ENCODE peak calls at places on chromosomes 7 and 10, in nine cellular contexts. G is astrocyte; S is thoracic aorta; J is glutamatergic neuron; Z is progenitor cell of endocrine pancreas; U is activated CD8-positive, alpha-beta T cell treated with anti-CD3 and anti-CD28 coated beads for 36 hours; O is Calu3; R is uterus; V is RWPE1. I is an unnamed sample.

GRCh38 chr7:100612730-100613446 is 548 bp downstream of the MOSPD3 start:
- DNase-seq in R (no peak), U (peak), J (peak), G (no peak), V (no peak), O (no peak), S (no peak), Z (peak), I (no peak)

GRCh38 chr7:113216038-113216437 is 97.7 kb upstream of the SMIM30 start:
- DNase-seq in O (no peak), J (no peak), R (no peak), S (no peak), G (no peak), Z (no peak), U (no peak), V (no peak), I (no peak)

GRCh38 chr7:41508755-41509154 is 194.1 kb downstream of the INHBA start:
- DNase-seq in G (no peak), O (no peak), S (no peak), R (no peak), Z (no peak), V (no peak), J (no peak), U (no peak), I (no peak)

GRCh38 chr10:11886138-11886474 is 63.0 kb downstream of the PROSER2 start:
- DNase-seq in O (no peak), J (no peak), G (no peak), V (no peak), U (no peak), R (no peak), Z (no peak), S (no peak), I (no peak)

GRCh38 chr7:68309806-68310205 is 1288.5 kb upstream of the AUTS2 start:
- DNase-seq in J (no peak), G (peak), Z (no peak), V (no peak), S (no peak), U (no peak), R (no peak), O (no peak), I (no peak)

GRCh38 chr10:79463578-79464496 is 18.4 kb upstream of the ZCCHC24 start:
- DNase-seq in O (no peak), U (no peak), Z (no peak), G (no peak), V (no peak), R (no peak), J (no peak), S (no peak), I (no peak)

GRCh38 chr7:130334274-130334673 is 10.3 kb upstream of the CPA5 start:
- DNase-seq in S (no peak), R (peak), J (no peak), G (no peak), Z (no peak), U (no peak), O (no peak), V (no peak), I (no peak)

GRCh38 chr10:80468002-80468401 is 13.9 kb downstream of the TSPAN14 start:
- DNase-seq in G (no peak), V (no peak), R (peak), J (peak), S (no peak), O (no peak), U (peak), Z (no peak), I (no peak)

GRCh38 chr7:30722671-30723070 is 29.3 kb upstream of the INMT start:
- DNase-seq in O (no peak), S (no peak), V (no peak), Z (no peak), J (no peak), U (no peak), G (no peak), R (no peak), I (no peak)

GRCh38 chr7:75915416-75916156 is 631 bp downstream of the POR start:
- DNase-seq in V (no peak), O (no peak), R (peak), U (peak), S (no peak), J (no peak), Z (no peak), G (no peak), I (peak)

GRCh38 chr7:132687981-132688383 is 111.7 kb upstream of the PLXNA4 start:
- DNase-seq in J (peak), Z (no peak), S (no peak), U (no peak), R (no peak), V (no peak), G (no peak), O (no peak), I (no peak)

GRCh38 chr7:159027803-159028455 is 116.7 kb downstream of the VIPR2 start:
- DNase-seq in J (no peak), S (no peak), U (no peak), Z (no peak), O (no peak), G (no peak), R (no peak), V (peak), I (no peak)

GRCh38 chr7:11716185-11716584 is 115.8 kb downstream of the THSD7A start:
- DNase-seq in O (peak), J (no peak), G (peak), Z (no peak), U (no peak), S (no peak), R (no peak), V (no peak), I (no peak)

GRCh38 chr10:125611756-125612155 is 71.2 kb downstream of the TEX36 start:
- DNase-seq in U (no peak), J (no peak), S (no peak), R (no peak), Z (no peak), G (no peak), V (no peak), O (no peak), I (no peak)

GRCh38 chr7:24656608-24657007 is 83.4 kb downstream of the PALS2 start:
- DNase-seq in R (no peak), U (no peak), G (no peak), O (no peak), J (peak), S (no peak), V (no peak), Z (no peak), I (no peak)

GRCh38 chr10:66187096-66187733 is 738.6 kb upstream of the LRRTM3 start:
- DNase-seq in J (no peak), O (no peak), R (no peak), V (no peak), Z (no peak), S (no peak), U (no peak), G (peak), I (no peak)

GRCh38 chr7:84247591-84247990 is 53.0 kb upstream of the SEMA3A start:
- DNase-seq in S (no peak), V (peak), R (no peak), U (no peak), Z (no peak), J (no peak), O (no peak), G (peak), I (no peak)

GRCh38 chr10:46523881-46524470 is 32.5 kb downstream of the GPRIN2 start:
- DNase-seq in J (peak), S (peak), Z (no peak), O (peak), R (peak), G (peak), U (peak), V (peak), I (no peak)

GRCh38 chr7:90629306-90629918 is 33.3 kb downstream of the CDK14 start:
- DNase-seq in R (no peak), J (no peak), O (peak), Z (no peak), V (peak), U (peak), S (no peak), G (peak), I (peak)

GRCh38 chr7:36686499-36686898 is 37.8 kb downstream of the AOAH start:
- DNase-seq in J (no peak), R (no peak), Z (no peak), U (peak), S (no peak), V (peak), G (peak), O (peak), I (no peak)

GRCh38 chr10:74113546-74113945 is 37.1 kb downstream of the AP3M1 start:
- DNase-seq in O (no peak), G (no peak), V (peak), Z (no peak), J (no peak), S (no peak), U (no peak), R (no peak), I (no peak)

GRCh38 chr7:36639826-36640225 is 84.5 kb downstream of the AOAH start:
- DNase-seq in S (no peak), J (no peak), R (no peak), G (no peak), U (peak), V (no peak), Z (no peak), O (no peak), I (no peak)

GRCh38 chr7:86814980-86815379 is 171.3 kb downstream of the GRM3 start:
- DNase-seq in Z (no peak), U (no peak), G (no peak), V (peak), O (peak), S (no peak), J (no peak), R (no peak), I (peak)

GRCh38 chr10:9646201-9646600 is 1371.5 kb upstream of the CELF2 start:
- DNase-seq in J (no peak), Z (no peak), R (no peak), S (no peak), O (no peak), G (no peak), U (no peak), V (no peak), I (no peak)

GRCh38 chr7:101233907-101234547 is 3.6 kb downstream of the CLDN15 start:
- DNase-seq in G (no peak), J (no peak), S (no peak), O (no peak), U (no peak), R (no peak), Z (no peak), V (no peak), I (no peak)

GRCh38 chr10:84820121-84820520 is 491.7 kb downstream of the CCSER2 start:
- DNase-seq in Z (no peak), J (no peak), U (no peak), R (no peak), G (no peak), S (no peak), O (peak), V (no peak), I (no peak)
- TF ChIP-seq CTCF in Z (no peak), J (no peak), U (no peak), R (no peak), G (no peak), S (no peak), O (no peak), V (peak), I (peak)

GRCh38 chr7:123135960-123136359 is 63.8 kb downstream of the SLC13A1 start:
- DNase-seq in J (no peak), G (no peak), R (no peak), U (no peak), S (no peak), Z (no peak), V (no peak), O (no peak), I (no peak)

GRCh38 chr7:123131556-123132345 is 68.0 kb downstream of the SLC13A1 start:
- DNase-seq in G (no peak), U (no peak), S (no peak), V (no peak), O (no peak), J (no peak), Z (no peak), R (no peak), I (no peak)

GRCh38 chr7:123133924-123134323 is 65.8 kb downstream of the SLC13A1 start:
- DNase-seq in Z (no peak), S (no peak), U (no peak), V (no peak), G (no peak), O (no peak), R (no peak), J (no peak), I (no peak)

GRCh38 chr7:123126691-123127090 is 73.1 kb downstream of the SLC13A1 start:
- DNase-seq in S (no peak), G (no peak), O (no peak), R (no peak), J (no peak), V (no peak), Z (no peak), U (no peak), I (no peak)

DNA sequence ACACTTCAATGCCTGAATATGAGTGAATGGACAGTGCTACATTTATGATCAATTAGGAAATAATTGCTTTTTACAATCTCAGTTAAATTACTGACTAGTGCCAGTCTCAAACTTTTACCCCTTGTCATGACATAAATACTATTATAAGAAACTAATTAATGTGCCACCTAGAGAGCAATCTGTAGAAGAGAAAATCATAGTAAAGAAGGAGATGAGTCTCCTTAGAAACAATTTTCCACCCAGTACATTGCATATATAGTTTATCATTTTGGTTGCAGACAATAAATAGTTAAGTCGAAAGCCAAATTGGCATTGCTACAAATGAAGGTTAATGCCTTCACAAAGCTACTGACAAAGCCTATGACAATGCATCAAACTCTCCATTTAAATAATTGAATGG is 68.6 kb downstream of the SLC13A1 start:
- DNase-seq in Z (no peak), J (no peak), S (no peak), V (no peak), U (no peak), G (no peak), R (no peak), O (no peak), I (no peak)
- TF ChIP-seq CTCF in Z (peak), J (no peak), S (no peak), V (no peak), U (no peak), G (no peak), R (no peak), O (peak), I (peak)

DNA sequence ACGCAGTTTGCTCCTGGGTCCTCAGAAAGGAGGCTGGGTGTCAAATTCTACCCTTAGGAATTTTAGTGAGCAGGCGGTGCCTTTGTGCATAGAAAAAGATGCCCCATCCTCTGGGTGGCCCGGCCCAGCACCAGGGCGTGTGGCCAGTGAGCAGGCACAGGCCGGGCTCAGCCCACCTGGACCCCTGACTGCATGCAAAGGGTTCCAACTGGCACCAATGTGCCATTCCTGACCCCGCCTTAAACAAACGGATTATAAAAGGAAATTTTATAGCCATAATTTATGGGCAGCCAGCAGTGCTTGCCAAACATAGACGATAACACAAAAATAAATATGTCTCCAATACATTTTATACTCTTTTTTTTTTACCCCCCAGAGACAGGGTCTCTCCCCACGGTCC is 40.1 kb upstream of the GNA12 start:
- DNase-seq in U (no peak), Z (no peak), O (no peak), G (no peak), S (no peak), V (no peak), R (no peak), J (no peak), I (no peak)
- TF ChIP-seq CTCF in U (no peak), Z (no peak), O (no peak), G (no peak), S (no peak), V (no peak), R (no peak), J (no peak), I (no peak)

DNA sequence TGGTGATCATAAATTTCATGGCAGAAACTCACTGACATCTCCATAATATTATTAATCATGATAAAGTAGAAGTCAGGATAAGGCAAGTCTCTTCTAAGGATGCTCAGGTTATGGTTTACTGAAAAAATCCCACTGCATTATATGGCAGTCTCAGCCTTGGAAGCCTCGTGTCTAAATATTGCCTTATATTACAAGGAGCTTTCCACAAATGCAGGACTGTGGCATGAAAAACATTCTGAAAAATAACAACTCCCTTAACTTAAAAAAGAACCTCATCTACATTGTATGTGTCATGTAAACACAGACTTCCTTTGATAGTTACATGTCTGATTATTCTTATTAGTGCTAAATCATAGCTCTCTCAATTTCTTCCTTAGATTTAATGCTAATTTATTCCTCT is 156.0 kb downstream of the KIF20B start:
- DNase-seq in Z (no peak), O (no peak), V (no peak), J (no peak), U (no peak), R (no peak), G (peak), S (no peak), I (no peak)
- TF ChIP-seq CTCF in Z (no peak), O (no peak), V (no peak), J (no peak), U (no peak), R (no peak), G (no peak), S (no peak), I (no peak)

DNA sequence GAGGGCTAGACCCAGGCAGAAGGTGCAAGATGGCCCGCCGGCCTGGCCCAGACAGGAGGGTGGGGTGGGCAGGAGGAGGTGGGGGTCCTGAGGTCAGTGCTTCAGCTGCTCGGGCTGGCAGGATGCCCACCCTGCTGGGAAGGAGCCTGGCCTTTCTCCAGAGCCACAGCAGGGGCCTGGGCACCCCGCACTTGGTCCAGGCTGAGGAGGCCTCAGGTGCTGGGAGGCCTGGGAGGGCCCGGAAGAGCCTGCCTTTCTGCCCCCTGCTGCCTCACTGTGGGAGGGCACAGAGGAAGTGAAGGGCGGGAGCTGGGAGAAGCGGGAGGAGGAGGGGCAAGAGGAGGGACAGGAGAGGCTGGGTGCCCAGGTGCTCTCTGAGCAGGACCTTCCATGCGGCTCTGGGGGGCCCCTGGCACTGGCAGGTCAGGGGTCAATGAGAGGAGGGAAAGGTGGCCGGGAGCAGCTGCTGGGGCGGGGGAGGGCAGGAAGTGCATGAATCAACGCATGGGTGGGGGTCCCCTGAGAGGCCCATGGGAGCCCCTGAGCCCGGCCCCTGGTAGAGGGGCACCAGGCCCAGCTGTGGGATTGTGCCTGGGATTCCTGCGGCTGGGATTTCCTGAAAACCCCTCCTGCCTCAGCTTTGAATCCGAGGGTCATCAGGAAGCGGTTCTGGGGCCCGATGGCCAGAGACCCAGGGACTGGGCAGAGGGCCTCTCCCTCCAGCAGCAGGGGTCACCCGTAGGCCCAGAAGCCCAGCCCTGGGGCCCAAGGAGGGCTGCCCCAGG is 49.9 kb downstream of the PWWP2B start:
- DNase-seq in U (peak), Z (no peak), R (peak), J (no peak), O (peak), V (peak), S (no peak), G (no peak), I (peak)
- TF ChIP-seq CTCF in U (peak), Z (peak), R (peak), J (no peak), O (peak), V (peak), S (no peak), G (no peak), I (peak)